ENCODE peak calls at places on chromosomes 1 and 21, in four cellular contexts. One of them, this sample, is unnamed.

GRCh38 chr1:206041640-206042039 is 11.3 kb upstream of the RHEX start:
- DNase-seq in GM12878: no peak
- DNase-seq in K562: no peak
- DNase-seq in H1: peak
- DNase-seq in this sample: peak

GRCh38 chr1:234541281-234541975 is 62.4 kb upstream of the TARBP1 start:
- DNase-seq in GM12878: no peak
- DNase-seq in K562: no peak
- DNase-seq in H1: no peak
- DNase-seq in this sample: no peak

GRCh38 chr1:182726941-182727340 is 42.6 kb upstream of the RGS8 start:
- DNase-seq in GM12878: no peak
- DNase-seq in K562: no peak
- DNase-seq in H1: no peak
- DNase-seq in this sample: no peak

GRCh38 chr1:61356995-61357394 is 274.6 kb downstream of the NFIA start:
- DNase-seq in GM12878: no peak
- DNase-seq in K562: peak
- DNase-seq in H1: no peak
- DNase-seq in this sample: no peak

GRCh38 chr1:75672528-75673393 is 51.7 kb upstream of the ACADM start:
- DNase-seq in GM12878: no peak
- DNase-seq in K562: peak
- DNase-seq in H1: peak
- DNase-seq in this sample: no peak

GRCh38 chr1:153465728-153466625 is 5.5 kb upstream of the S100A7 start:
- DNase-seq in GM12878: no peak
- DNase-seq in K562: peak
- DNase-seq in H1: peak
- DNase-seq in this sample: peak

GRCh38 chr1:42680921-42681683 is 1.1 kb upstream of the YBX1 start:
- DNase-seq in GM12878: no peak
- DNase-seq in K562: peak
- DNase-seq in H1: no peak
- DNase-seq in this sample: peak

GRCh38 chr21:25552856-25553255 is 54.4 kb downstream of the MRPL39 start:
- DNase-seq in GM12878: no peak
- DNase-seq in K562: no peak
- DNase-seq in H1: no peak
- DNase-seq in this sample: no peak

GRCh38 chr1:35191429-35192055 is 1.4 kb downstream of the SFPQ start:
- DNase-seq in GM12878: no peak
- DNase-seq in K562: no peak
- DNase-seq in H1: no peak
- DNase-seq in this sample: no peak

GRCh38 chr21:42609806-42610205 is 43.6 kb upstream of the PDE9A start:
- DNase-seq in GM12878: peak
- DNase-seq in K562: peak
- DNase-seq in H1: no peak
- DNase-seq in this sample: no peak

GRCh38 chr1:154730986-154731489 is 123.1 kb upstream of the ADAR start:
- DNase-seq in GM12878: no peak
- DNase-seq in K562: no peak
- DNase-seq in H1: no peak
- DNase-seq in this sample: no peak

GRCh38 chr21:31887596-31887920 is 14.7 kb downstream of the HUNK start:
- DNase-seq in GM12878: no peak
- DNase-seq in K562: peak
- DNase-seq in H1: no peak
- DNase-seq in this sample: no peak

GRCh38 chr21:25343774-25344545 is 263.3 kb downstream of the MRPL39 start:
- DNase-seq in GM12878: no peak
- DNase-seq in K562: no peak
- DNase-seq in H1: no peak
- DNase-seq in this sample: no peak

GRCh38 chr1:114671011-114671938 is 1.4 kb upstream of the DENND2C start:
- DNase-seq in GM12878: no peak
- DNase-seq in K562: no peak
- DNase-seq in H1: no peak
- DNase-seq in this sample: peak

GRCh38 chr1:152036316-152037216 is at the start of gene S100A11:
- DNase-seq in GM12878: peak
- DNase-seq in K562: peak
- DNase-seq in H1: peak
- DNase-seq in this sample: peak

GRCh38 chr1:10694274-10694632 is 102.2 kb downstream of the CASZ1 start:
- DNase-seq in GM12878: no peak
- DNase-seq in K562: no peak
- DNase-seq in H1: no peak
- DNase-seq in this sample: no peak

GRCh38 chr1:78291872-78292271 is 198.9 kb upstream of the PTGFR start:
- DNase-seq in GM12878: no peak
- DNase-seq in K562: no peak
- DNase-seq in H1: no peak
- DNase-seq in this sample: peak

GRCh38 chr1:227889863-227890405 is 57.8 kb downstream of the WNT9A start:
- DNase-seq in GM12878: no peak
- DNase-seq in K562: no peak
- DNase-seq in H1: peak
- DNase-seq in this sample: no peak

GRCh38 chr21:45990741-45991605 is 9.4 kb downstream of the COL6A1 start:
- DNase-seq in GM12878: no peak
- DNase-seq in K562: no peak
- DNase-seq in H1: no peak
- DNase-seq in this sample: no peak

GRCh38 chr1:42419449-42419848 is 36.4 kb downstream of the ZMYND12 start:
- DNase-seq in GM12878: no peak
- DNase-seq in K562: no peak
- DNase-seq in H1: no peak
- DNase-seq in this sample: no peak

GRCh38 chr1:1033009-1033587 is 13.2 kb downstream of the AGRN start:
- DNase-seq in GM12878: peak
- DNase-seq in K562: peak
- DNase-seq in H1: peak
- DNase-seq in this sample: peak

GRCh38 chr1:24321712-24322635 is 2.8 kb downstream of the GRHL3 start:
- DNase-seq in GM12878: no peak
- DNase-seq in K562: peak
- DNase-seq in H1: no peak
- DNase-seq in this sample: no peak

GRCh38 chr1:202293620-202294019 is 48.1 kb downstream of the UBE2T start:
- DNase-seq in GM12878: no peak
- DNase-seq in K562: no peak
- DNase-seq in H1: no peak
- DNase-seq in this sample: no peak

GRCh38 chr1:105027838-105028471 is 1278.3 kb downstream of the AMY1C start:
- DNase-seq in GM12878: no peak
- DNase-seq in K562: no peak
- DNase-seq in H1: peak
- DNase-seq in this sample: no peak

GRCh38 chr1:9181176-9181906 is 52.4 kb upstream of the GPR157 start:
- DNase-seq in GM12878: peak
- DNase-seq in K562: peak
- DNase-seq in H1: peak
- DNase-seq in this sample: peak

GRCh38 chr1:161113915-161114314 is 3.9 kb downstream of the PFDN2 start:
- DNase-seq in GM12878: no peak
- DNase-seq in K562: no peak
- DNase-seq in H1: no peak
- DNase-seq in this sample: no peak

GRCh38 chr1:112508242-112509004 is at the start of gene WNT2B:
- DNase-seq in GM12878: no peak
- DNase-seq in K562: peak
- DNase-seq in H1: peak
- DNase-seq in this sample: peak
- TF ChIP-seq NRF1 in GM12878: no peak
- TF ChIP-seq NRF1 in K562: no peak
- TF ChIP-seq NRF1 in H1: no peak
- TF ChIP-seq NRF1 in this sample: no peak

DNA sequence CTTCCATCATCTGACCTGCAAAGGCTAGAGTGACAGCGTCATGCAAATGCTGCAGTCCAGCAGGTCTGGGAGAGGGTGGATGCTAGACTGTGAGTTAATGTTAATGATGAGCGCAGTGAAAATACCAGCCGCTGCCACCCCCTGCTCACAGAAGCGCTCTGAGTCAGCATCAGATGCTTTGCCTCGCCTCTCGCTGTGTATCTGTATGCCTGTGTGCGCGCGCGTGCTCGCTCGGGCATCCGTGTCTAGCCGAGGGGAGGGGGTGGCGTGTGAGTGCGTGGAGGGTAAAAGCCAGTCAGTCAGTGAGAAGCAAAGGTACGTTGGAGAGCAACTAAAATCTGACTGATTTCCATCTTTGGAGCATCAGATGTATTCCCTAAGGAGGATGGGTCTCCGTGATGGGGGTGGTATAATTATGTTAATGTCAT is 858.7 kb downstream of the USP25 start:
- DNase-seq in GM12878: no peak
- DNase-seq in K562: no peak
- DNase-seq in H1: no peak
- DNase-seq in this sample: peak
- TF ChIP-seq NRF1 in GM12878: no peak
- TF ChIP-seq NRF1 in K562: no peak
- TF ChIP-seq NRF1 in H1: no peak
- TF ChIP-seq NRF1 in this sample: peak

DNA sequence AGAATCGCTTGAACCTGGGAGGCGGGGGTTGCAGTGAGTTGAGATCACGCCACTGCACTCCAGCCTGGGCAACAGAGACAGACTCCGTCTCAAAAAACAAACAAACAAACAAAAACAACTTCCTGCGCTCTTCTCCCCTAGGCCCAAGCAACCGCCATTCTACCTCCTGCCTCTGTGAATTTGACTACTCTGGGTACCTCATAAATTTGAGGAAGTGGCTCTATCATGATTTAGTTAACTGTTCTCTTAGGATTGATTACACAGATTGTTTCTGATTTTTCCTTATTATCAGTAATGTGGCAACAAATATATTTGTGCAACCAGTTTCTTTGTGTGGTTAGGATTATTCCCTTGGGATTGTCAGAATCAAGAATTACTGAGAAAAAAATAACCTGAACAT is 29.7 kb downstream of the OPTC start:
- DNase-seq in GM12878: no peak
- DNase-seq in K562: no peak
- DNase-seq in H1: no peak
- DNase-seq in this sample: no peak
- TF ChIP-seq NRF1 in GM12878: no peak
- TF ChIP-seq NRF1 in K562: no peak
- TF ChIP-seq NRF1 in H1: no peak
- TF ChIP-seq NRF1 in this sample: no peak

DNA sequence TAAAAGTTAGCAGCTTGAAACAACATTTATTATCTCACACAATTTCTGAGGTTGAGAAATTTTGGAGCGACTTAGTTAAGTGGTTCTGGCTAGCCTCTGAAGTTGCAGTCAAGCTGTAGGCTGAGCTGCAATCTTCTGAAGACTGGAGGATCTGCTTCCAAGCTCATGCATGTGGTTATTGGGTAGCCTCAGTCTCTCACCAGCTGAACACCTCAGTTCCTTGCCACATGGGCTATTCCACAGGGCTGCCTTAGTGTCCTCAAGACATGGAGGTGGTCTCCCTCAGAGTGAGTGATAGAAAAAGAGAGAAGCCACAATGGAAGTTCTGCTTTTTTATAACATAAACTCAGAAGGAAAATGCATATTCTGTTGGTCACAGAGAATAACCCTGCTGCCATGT is 92.0 kb upstream of the CAMK1G start:
- DNase-seq in GM12878: no peak
- DNase-seq in K562: no peak
- DNase-seq in H1: no peak
- DNase-seq in this sample: no peak
- TF ChIP-seq NRF1 in GM12878: no peak
- TF ChIP-seq NRF1 in K562: no peak
- TF ChIP-seq NRF1 in H1: no peak
- TF ChIP-seq NRF1 in this sample: no peak

GRCh38 chr1:2402420-2402819 is 9.9 kb downstream of the PEX10 start:
- DNase-seq in GM12878: no peak
- DNase-seq in K562: no peak
- DNase-seq in H1: no peak
- DNase-seq in this sample: no peak

GRCh38 chr1:2405588-2406295 is 6.6 kb downstream of the PEX10 start:
- DNase-seq in GM12878: no peak
- DNase-seq in K562: no peak
- DNase-seq in H1: no peak
- DNase-seq in this sample: no peak

GRCh38 chr1:2403273-2403672 is 9.1 kb downstream of the PEX10 start:
- DNase-seq in GM12878: no peak
- DNase-seq in K562: no peak
- DNase-seq in H1: no peak
- DNase-seq in this sample: no peak

GRCh38 chr1:2404890-2405511 is 7.4 kb downstream of the PEX10 start:
- DNase-seq in GM12878: no peak
- DNase-seq in K562: no peak
- DNase-seq in H1: no peak
- DNase-seq in this sample: no peak

DNA sequence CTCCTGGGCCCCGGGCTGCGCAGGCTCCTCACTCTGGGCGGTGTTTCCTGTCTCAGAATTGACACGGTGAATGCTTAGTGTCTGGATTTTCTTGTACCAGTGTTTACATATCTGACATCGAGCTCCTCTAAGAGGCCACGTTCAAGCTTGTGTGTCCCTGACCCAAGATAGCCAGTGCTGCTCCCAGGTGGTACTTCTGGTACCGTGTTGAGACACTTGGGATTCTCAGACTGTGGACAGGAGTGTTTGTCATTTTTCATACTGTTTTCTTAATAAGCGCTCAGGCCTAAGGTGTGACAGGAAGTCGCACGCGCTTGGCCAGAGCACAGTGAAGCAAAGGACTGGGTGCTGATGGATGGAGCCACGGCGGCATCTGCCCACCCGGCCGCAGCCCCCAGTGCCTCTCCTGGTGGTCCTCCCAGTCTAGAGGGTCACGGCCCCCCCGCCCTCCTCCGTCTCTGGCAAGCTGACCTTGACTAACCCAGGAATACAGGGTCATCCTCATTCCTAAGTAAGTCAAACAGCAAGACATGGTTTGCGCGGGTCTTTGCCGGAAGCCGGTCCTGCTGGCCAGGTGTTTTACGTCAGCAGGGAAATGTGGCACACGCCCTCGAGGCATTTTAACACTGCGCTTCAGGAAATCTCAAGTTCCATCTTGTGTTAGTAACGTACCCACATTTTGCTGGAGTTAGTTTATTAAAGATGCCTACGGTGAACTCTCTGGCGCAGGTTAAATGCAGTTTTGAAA is 8.0 kb downstream of the PEX10 start:
- DNase-seq in GM12878: no peak
- DNase-seq in K562: no peak
- DNase-seq in H1: no peak
- DNase-seq in this sample: no peak
- TF ChIP-seq NRF1 in GM12878: no peak
- TF ChIP-seq NRF1 in K562: no peak
- TF ChIP-seq NRF1 in H1: no peak
- TF ChIP-seq NRF1 in this sample: no peak

GRCh38 chr21:33496345-33496744 is 4.8 kb upstream of the DNAJC28 start:
- DNase-seq in GM12878: no peak
- DNase-seq in K562: no peak
- DNase-seq in H1: peak
- DNase-seq in this sample: no peak
- TF ChIP-seq NRF1 in GM12878: no peak
- TF ChIP-seq NRF1 in K562: no peak
- TF ChIP-seq NRF1 in H1: no peak
- TF ChIP-seq NRF1 in this sample: no peak